ENCODE peak calls at places on chromosomes 5 and 9, in four cellular contexts. One of them, this sample, is unnamed.

GRCh38 chr5:69364414-69364813 is 4.9 kb downstream of the AK6 start:
- DNase-seq in HepG2: peak
- DNase-seq in HCT116: peak
- DNase-seq in H1: no peak
- DNase-seq in this sample: no peak

GRCh38 chr5:59130441-59130840 is 547.6 kb downstream of the RAB3C start:
- DNase-seq in H1: no peak
- DNase-seq in HepG2: no peak
- DNase-seq in HCT116: no peak
- DNase-seq in this sample: no peak

GRCh38 chr5:176626876-176627236 is 3.5 kb downstream of the SNCB start:
- DNase-seq in HepG2: no peak
- DNase-seq in HCT116: no peak
- DNase-seq in H1: no peak
- DNase-seq in this sample: no peak

GRCh38 chr5:111463304-111463703 is 49.0 kb downstream of the STARD4 start:
- DNase-seq in H1: no peak
- DNase-seq in HepG2: no peak
- DNase-seq in HCT116: no peak
- DNase-seq in this sample: no peak

GRCh38 chr5:135829681-135830383 is 4.6 kb upstream of the SLC25A48 start:
- DNase-seq in HCT116: peak
- DNase-seq in HepG2: peak
- DNase-seq in H1: peak
- DNase-seq in this sample: no peak

GRCh38 chr9:87405677-87406544 is 91.8 kb upstream of the DAPK1 start:
- DNase-seq in HepG2: no peak
- DNase-seq in HCT116: no peak
- DNase-seq in H1: no peak
- DNase-seq in this sample: no peak

GRCh38 chr9:70601000-70601929 is 186.8 kb upstream of the KLF9 start:
- DNase-seq in H1: no peak
- DNase-seq in HCT116: no peak
- DNase-seq in HepG2: peak
- DNase-seq in this sample: no peak

GRCh38 chr9:89872913-89873707 is 268.3 kb downstream of the GADD45G start:
- DNase-seq in HepG2: no peak
- DNase-seq in HCT116: no peak
- DNase-seq in H1: peak
- DNase-seq in this sample: no peak

GRCh38 chr5:60961685-60962084 is 16.7 kb downstream of the NDUFAF2 start:
- DNase-seq in H1: no peak
- DNase-seq in HepG2: no peak
- DNase-seq in HCT116: no peak
- DNase-seq in this sample: no peak

GRCh38 chr9:76456202-76456926 is 2.6 kb upstream of the GCNT1 start:
- DNase-seq in H1: no peak
- DNase-seq in HepG2: peak
- DNase-seq in HCT116: no peak
- DNase-seq in this sample: no peak

GRCh38 chr5:128111818-128112448 is 28.4 kb downstream of the SLC12A2 start:
- DNase-seq in H1: no peak
- DNase-seq in HepG2: no peak
- DNase-seq in HCT116: no peak
- DNase-seq in this sample: no peak

GRCh38 chr5:134139377-134139851 is 24.9 kb downstream of the TCF7 start:
- DNase-seq in H1: no peak
- DNase-seq in HepG2: no peak
- DNase-seq in HCT116: no peak
- DNase-seq in this sample: no peak

GRCh38 chr5:931570-932145 is 39.0 kb downstream of the TRIP13 start:
- DNase-seq in H1: no peak
- DNase-seq in HepG2: no peak
- DNase-seq in HCT116: no peak
- DNase-seq in this sample: no peak

GRCh38 chr5:30092548-30092947 is 1100.9 kb upstream of the CDH6 start:
- DNase-seq in HepG2: no peak
- DNase-seq in HCT116: no peak
- DNase-seq in H1: no peak
- DNase-seq in this sample: no peak
- H2AFZ ChIP-seq in HepG2: no peak
- H2AFZ ChIP-seq in HCT116: no peak
- H2AFZ ChIP-seq in H1: no peak
- H2AFZ ChIP-seq in this sample: no peak

GRCh38 chr5:14683906-14684455 is 19.5 kb downstream of the OTULIN start:
- DNase-seq in H1: no peak
- DNase-seq in HepG2: no peak
- DNase-seq in HCT116: no peak
- DNase-seq in this sample: no peak
- TF ChIP-seq SIN3A in H1: no peak
- TF ChIP-seq SIN3A in HepG2: no peak
- TF ChIP-seq SIN3A in HCT116: no peak
- TF ChIP-seq SIN3A in this sample: no peak

GRCh38 chr9:126325779-126326178 is 850 bp upstream of the MVB12B start:
- DNase-seq in HCT116: no peak
- DNase-seq in HepG2: no peak
- DNase-seq in H1: no peak
- DNase-seq in this sample: no peak
- H2AFZ ChIP-seq in HCT116: peak
- H2AFZ ChIP-seq in HepG2: no peak
- H2AFZ ChIP-seq in H1: peak
- H2AFZ ChIP-seq in this sample: no peak

GRCh38 chr9:112700080-112700479 is 17.8 kb downstream of the INIP start:
- DNase-seq in HepG2: peak
- DNase-seq in HCT116: no peak
- DNase-seq in H1: no peak
- DNase-seq in this sample: no peak

GRCh38 chr9:112703304-112703703 is 14.6 kb downstream of the INIP start:
- DNase-seq in HCT116: no peak
- DNase-seq in HepG2: no peak
- DNase-seq in H1: no peak
- DNase-seq in this sample: no peak

GRCh38 chr9:112711050-112711689 is 6.7 kb downstream of the INIP start:
- DNase-seq in HCT116: no peak
- DNase-seq in HepG2: peak
- DNase-seq in H1: no peak
- DNase-seq in this sample: no peak

GRCh38 chr9:112705773-112706427 is 12.0 kb downstream of the INIP start:
- DNase-seq in HCT116: no peak
- DNase-seq in H1: no peak
- DNase-seq in HepG2: peak
- DNase-seq in this sample: no peak
- TF ChIP-seq SIN3A in HCT116: no peak
- TF ChIP-seq SIN3A in H1: no peak
- TF ChIP-seq SIN3A in HepG2: no peak
- TF ChIP-seq SIN3A in this sample: no peak

GRCh38 chr9:137241490-137242328 is 622 bp downstream of the TUBB4B start:
- DNase-seq in HepG2: peak
- DNase-seq in H1: no peak
- DNase-seq in HCT116: no peak
- DNase-seq in this sample: no peak
- H2AFZ ChIP-seq in HepG2: no peak
- H2AFZ ChIP-seq in H1: no peak
- H2AFZ ChIP-seq in HCT116: no peak
- H2AFZ ChIP-seq in this sample: no peak

GRCh38 chr5:122262107-122262506 is 49.9 kb upstream of the SNCAIP start:
- DNase-seq in HepG2: no peak
- DNase-seq in H1: no peak
- DNase-seq in HCT116: no peak
- DNase-seq in this sample: no peak

GRCh38 chr5:122264610-122265009 is 47.4 kb upstream of the SNCAIP start:
- DNase-seq in HCT116: no peak
- DNase-seq in H1: no peak
- DNase-seq in HepG2: no peak
- DNase-seq in this sample: no peak

GRCh38 chr5:122263352-122264030 is 48.5 kb upstream of the SNCAIP start:
- DNase-seq in H1: no peak
- DNase-seq in HCT116: no peak
- DNase-seq in HepG2: no peak
- DNase-seq in this sample: no peak

DNA sequence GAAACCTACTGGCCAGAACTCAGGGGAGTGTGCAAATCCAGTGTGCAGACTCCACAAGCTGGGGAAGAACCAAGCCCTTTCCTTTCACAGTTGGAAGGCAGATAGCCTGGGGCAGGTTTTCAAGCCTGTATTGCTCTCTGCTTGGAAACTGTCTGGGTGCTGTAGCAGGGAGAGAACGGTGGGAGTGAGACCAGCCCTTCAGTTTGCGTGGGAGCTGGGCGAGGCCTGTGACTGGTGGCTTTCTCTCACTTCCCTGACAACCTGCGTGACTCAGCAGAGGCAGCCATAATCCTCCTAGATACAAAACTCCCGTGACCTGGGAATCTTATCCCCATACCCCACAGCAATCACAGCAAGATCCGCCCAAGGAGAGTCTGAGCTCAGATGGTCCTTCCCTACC is 44.8 kb upstream of the SNCAIP start:
- DNase-seq in H1: no peak
- DNase-seq in HCT116: no peak
- DNase-seq in HepG2: no peak
- DNase-seq in this sample: no peak
- TF ChIP-seq SIN3A in H1: no peak
- TF ChIP-seq SIN3A in HCT116: no peak
- TF ChIP-seq SIN3A in HepG2: no peak
- TF ChIP-seq SIN3A in this sample: no peak

GRCh38 chr5:38258319-38259061 is at the start of gene EGFLAM:
- DNase-seq in HepG2: no peak
- DNase-seq in HCT116: no peak
- DNase-seq in H1: peak
- DNase-seq in this sample: no peak
- H2AFZ ChIP-seq in HepG2: no peak
- H2AFZ ChIP-seq in HCT116: no peak
- H2AFZ ChIP-seq in H1: no peak
- H2AFZ ChIP-seq in this sample: no peak

DNA sequence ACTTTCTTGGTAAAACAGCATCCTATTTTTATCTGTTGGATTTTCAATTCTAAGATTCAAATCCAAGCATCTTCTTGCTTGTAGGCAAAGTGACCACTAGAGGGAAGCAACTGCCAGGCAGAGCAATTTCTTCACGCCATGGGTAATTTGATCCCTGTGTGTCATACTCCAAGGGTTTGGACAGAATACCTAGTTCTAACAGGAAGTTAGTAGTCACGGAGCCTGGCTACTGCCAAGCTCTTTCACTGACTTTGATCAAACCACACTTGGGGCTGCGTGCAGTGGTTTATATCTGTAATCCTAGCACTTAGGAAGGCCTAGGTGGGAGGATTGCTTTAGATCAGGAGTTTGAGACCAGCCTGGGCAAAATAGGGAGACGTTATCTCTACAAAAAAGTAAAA is 473.6 kb upstream of the TNC start:
- DNase-seq in HCT116: peak
- DNase-seq in HepG2: peak
- DNase-seq in H1: peak
- DNase-seq in this sample: peak
- TF ChIP-seq SIN3A in HCT116: no peak
- TF ChIP-seq SIN3A in HepG2: no peak
- TF ChIP-seq SIN3A in H1: no peak
- TF ChIP-seq SIN3A in this sample: no peak

DNA sequence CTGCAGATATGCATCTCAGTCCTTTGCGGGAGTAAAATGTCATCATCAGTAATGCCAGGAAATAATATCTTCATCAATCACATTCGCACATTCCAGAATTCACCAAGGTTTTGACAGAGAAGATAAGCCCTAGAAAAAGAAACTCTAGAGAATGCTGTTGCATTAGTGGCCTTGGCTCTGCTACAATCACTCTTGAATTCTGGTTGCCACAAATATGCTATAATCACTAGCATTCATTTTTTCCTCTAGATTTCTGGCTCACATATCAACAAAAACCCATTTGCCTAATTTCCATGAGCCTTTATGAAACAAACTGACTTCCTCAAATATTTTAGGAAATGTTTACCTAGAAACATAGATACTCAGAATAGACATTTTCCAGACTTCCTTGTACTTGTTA is 653.4 kb downstream of the ANXA1 start:
- DNase-seq in HCT116: no peak
- DNase-seq in HepG2: no peak
- DNase-seq in H1: no peak
- DNase-seq in this sample: no peak
- H2AFZ ChIP-seq in HCT116: no peak
- H2AFZ ChIP-seq in HepG2: no peak
- H2AFZ ChIP-seq in H1: no peak
- H2AFZ ChIP-seq in this sample: no peak

DNA sequence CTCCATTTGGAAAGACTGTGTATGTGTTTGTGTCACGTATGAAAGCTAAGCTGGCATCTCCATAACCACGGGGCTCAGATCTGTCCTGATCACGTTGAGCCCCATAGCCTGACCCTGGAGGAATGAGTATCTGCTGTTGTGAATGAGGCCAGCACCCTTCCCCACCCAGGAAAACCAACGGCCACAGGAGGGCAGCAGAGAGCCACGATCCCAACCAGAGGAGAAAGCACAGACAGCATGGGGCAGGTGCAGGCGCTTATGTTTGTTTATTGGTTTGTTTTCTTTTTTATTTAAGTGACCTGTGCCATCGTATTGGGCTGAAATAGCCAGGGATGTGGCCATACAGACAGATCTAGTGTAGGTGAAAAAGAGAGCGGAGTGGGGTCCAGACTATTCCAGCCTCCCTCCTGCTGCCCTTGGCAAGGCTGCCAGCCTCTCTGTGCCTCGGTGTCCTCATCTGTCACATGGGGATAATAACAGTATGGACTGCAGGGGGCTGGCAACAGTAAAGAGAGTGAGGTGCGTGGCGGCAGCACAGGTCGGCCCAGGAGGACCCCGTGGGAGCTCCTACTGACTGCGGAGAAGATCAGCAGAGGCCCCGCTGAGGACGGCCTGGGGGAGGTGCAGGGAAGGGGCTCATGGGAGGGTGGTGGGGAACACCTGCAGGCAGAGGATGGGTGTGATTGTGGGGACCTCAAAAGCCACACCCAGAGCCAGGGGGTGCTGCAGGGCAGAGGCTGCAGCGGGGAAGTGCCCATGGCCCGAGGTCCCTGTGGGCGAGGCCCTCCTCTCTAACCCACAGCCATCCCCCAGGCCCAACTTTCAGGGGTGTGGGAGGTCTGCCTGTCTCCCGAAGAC is 12.1 kb downstream of the OR2V2 start:
- DNase-seq in HepG2: peak
- DNase-seq in H1: peak
- DNase-seq in HCT116: peak
- DNase-seq in this sample: no peak
- TF ChIP-seq SIN3A in HepG2: no peak
- TF ChIP-seq SIN3A in H1: no peak
- TF ChIP-seq SIN3A in HCT116: no peak
- TF ChIP-seq SIN3A in this sample: peak

This sample was measured in GM12878.